ENCODE peak calls at places on chromosomes 6 and 20, in six cellular contexts. A is A549, L is sigmoid colon, M is HepG2, D is IMR-90, U is H54. F is an unnamed sample.

GRCh38 chr6:35736293-35736894 is 438 bp upstream of the ARMC12 start:
- DNase-seq in U (peak), L (peak), D (peak), A (peak), M (peak), F (peak)

GRCh38 chr6:83505376-83505775 is 7.0 kb upstream of the PRSS35 start:
- DNase-seq in L (no peak), A (no peak), U (no peak), D (no peak), M (no peak), F (no peak)

GRCh38 chr20:25699914-25700313 is 3.3 kb upstream of the ZNF337 start:
- DNase-seq in D (no peak), M (no peak), U (no peak), A (no peak), L (no peak), F (peak)

GRCh38 chr20:50874111-50874757 is 57.0 kb downstream of the ADNP start:
- DNase-seq in A (no peak), D (no peak), M (no peak), U (no peak), L (no peak), F (no peak)

GRCh38 chr20:51985013-51985415 is 182.7 kb upstream of the SALL4 start:
- DNase-seq in U (peak), L (no peak), D (peak), M (peak), A (peak), F (no peak)

GRCh38 chr6:25022140-25022553 is 86.4 kb upstream of the RIPOR2 start:
- DNase-seq in U (no peak), D (peak), L (no peak), M (no peak), A (no peak), F (no peak)

GRCh38 chr6:161406633-161407032 is 132.8 kb upstream of the AGPAT4 start:
- DNase-seq in L (no peak), M (no peak), A (no peak), D (peak), U (peak), F (no peak)

GRCh38 chr20:44326391-44327159 is 10.3 kb upstream of the R3HDML start:
- DNase-seq in A (no peak), M (no peak), D (no peak), U (no peak), L (no peak), F (no peak)

GRCh38 chr6:154056536-154056935 is 17.5 kb downstream of the OPRM1 start:
- DNase-seq in L (no peak), M (no peak), D (no peak), U (no peak), A (no peak), F (no peak)

GRCh38 chr20:23200914-23201313 is 114.8 kb upstream of the CD93 start:
- DNase-seq in M (peak), U (no peak), L (no peak), A (peak), D (peak), F (peak)

GRCh38 chr6:91970700-91971099 is 1383.8 kb upstream of the MAP3K7 start:
- DNase-seq in A (no peak), U (no peak), D (no peak), M (no peak), L (no peak), F (no peak)

GRCh38 chr20:709864-710761 is 34.5 kb upstream of the SCRT2 start:
- DNase-seq in U (no peak), A (no peak), L (peak), D (no peak), M (no peak), F (peak)

GRCh38 chr6:142400495-142400894 is 98.7 kb downstream of the ADGRG6 start:
- DNase-seq in L (no peak), U (no peak), M (no peak), A (no peak), D (peak), F (peak)

GRCh38 chr6:153215242-153215641 is 84.2 kb upstream of the RGS17 start:
- DNase-seq in D (no peak), L (no peak), U (no peak), M (no peak), A (no peak), F (no peak)

GRCh38 chr6:160238234-160238633 is 20.4 kb downstream of the SLC22A2 start:
- DNase-seq in M (no peak), D (no peak), L (no peak), A (no peak), U (no peak), F (no peak)

GRCh38 chr6:149717588-149718458 is at the start of gene LATS1:
- DNase-seq in D (peak), U (peak), M (peak), L (peak), A (peak), F (peak)
- TF ChIP-seq POLR2A in D (peak), U (peak), M (peak), L (peak), A (peak), F (peak)

GRCh38 chr20:62650551-62651284 is 8.4 kb downstream of the SLCO4A1 start:
- DNase-seq in D (no peak), A (no peak), M (no peak), L (no peak), U (no peak), F (no peak)

GRCh38 chr20:62647521-62648317 is 5.4 kb downstream of the SLCO4A1 start:
- DNase-seq in L (no peak), D (no peak), U (no peak), A (no peak), M (no peak), F (no peak)

GRCh38 chr20:62646851-62647520 is 4.7 kb downstream of the SLCO4A1 start:
- DNase-seq in D (no peak), U (no peak), M (no peak), L (no peak), A (no peak), F (no peak)

GRCh38 chr20:62649140-62649539 is 6.8 kb downstream of the SLCO4A1 start:
- DNase-seq in L (no peak), M (no peak), A (no peak), U (no peak), D (no peak), F (no peak)

GRCh38 chr20:62648318-62648995 is 6.2 kb downstream of the SLCO4A1 start:
- DNase-seq in A (no peak), L (no peak), U (no peak), D (no peak), M (no peak), F (no peak)
- TF ChIP-seq POLR2A in A (no peak), L (no peak), U (no peak), D (no peak), M (no peak), F (no peak)

GRCh38 chr6:4781967-4782537 is 5.8 kb downstream of the CDYL start:
- DNase-seq in D (no peak), M (no peak), U (no peak), A (no peak), L (no peak), F (no peak)
- TF ChIP-seq POLR2A in D (no peak), M (no peak), U (no peak), A (no peak), L (no peak), F (no peak)

GRCh38 chr6:32947552-32948465 is 5.1 kb downstream of the HLA-DMA start:
- DNase-seq in L (no peak), U (no peak), M (peak), D (peak), A (no peak), F (no peak)
- TF ChIP-seq POLR2A in L (no peak), U (no peak), M (no peak), D (no peak), A (no peak), F (no peak)

DNA sequence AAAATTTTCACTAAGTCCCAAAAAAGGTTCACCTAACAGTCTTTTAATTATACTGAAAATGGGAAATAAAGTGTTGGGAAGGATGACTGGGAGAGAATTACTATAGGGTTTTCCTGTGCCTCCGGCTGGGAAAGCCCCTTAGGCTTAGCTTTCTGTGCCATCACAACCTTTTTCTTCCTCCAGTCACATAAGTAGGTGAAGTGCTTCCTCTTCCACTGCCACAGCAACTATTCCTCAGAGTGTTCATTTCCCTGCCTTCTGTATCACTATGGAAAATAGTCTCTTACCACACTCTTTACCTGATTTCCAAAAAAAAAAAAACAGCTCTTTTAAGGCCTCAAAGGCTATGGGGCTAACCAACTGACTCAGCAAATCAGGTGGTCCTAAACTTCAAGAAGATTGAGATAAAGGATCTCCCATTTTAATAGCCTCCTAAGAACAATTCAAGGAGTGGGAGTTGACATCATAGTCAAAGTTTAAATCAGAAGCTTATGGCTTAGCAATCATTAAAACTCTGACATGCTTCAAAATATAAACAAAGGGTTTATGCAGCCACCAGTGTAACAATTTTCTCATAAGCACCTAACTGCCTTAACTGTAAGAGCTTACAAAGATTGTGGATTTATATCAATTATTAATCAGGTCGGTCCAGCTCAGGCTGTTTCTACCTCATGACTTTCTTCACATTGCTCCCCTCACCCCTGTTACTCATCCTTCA is 95.4 kb downstream of the RNGTT start:
- DNase-seq in L (no peak), A (peak), M (no peak), U (no peak), D (peak), F (no peak)
- TF ChIP-seq POLR2A in L (no peak), A (no peak), M (no peak), U (no peak), D (no peak), F (no peak)

GRCh38 chr20:41617931-41618806 is at the start of gene CHD6:
- DNase-seq in A (peak), M (peak), D (peak), U (peak), L (peak), F (peak)
- TF ChIP-seq POLR2A in A (no peak), M (peak), D (peak), U (no peak), L (no peak), F (peak)

GRCh38 chr6:109471105-109471810 is 11.8 kb downstream of the ZBTB24 start:
- DNase-seq in L (no peak), A (no peak), M (no peak), D (no peak), U (no peak), F (no peak)
- TF ChIP-seq POLR2A in L (no peak), A (no peak), M (no peak), D (no peak), U (no peak), F (no peak)

DNA sequence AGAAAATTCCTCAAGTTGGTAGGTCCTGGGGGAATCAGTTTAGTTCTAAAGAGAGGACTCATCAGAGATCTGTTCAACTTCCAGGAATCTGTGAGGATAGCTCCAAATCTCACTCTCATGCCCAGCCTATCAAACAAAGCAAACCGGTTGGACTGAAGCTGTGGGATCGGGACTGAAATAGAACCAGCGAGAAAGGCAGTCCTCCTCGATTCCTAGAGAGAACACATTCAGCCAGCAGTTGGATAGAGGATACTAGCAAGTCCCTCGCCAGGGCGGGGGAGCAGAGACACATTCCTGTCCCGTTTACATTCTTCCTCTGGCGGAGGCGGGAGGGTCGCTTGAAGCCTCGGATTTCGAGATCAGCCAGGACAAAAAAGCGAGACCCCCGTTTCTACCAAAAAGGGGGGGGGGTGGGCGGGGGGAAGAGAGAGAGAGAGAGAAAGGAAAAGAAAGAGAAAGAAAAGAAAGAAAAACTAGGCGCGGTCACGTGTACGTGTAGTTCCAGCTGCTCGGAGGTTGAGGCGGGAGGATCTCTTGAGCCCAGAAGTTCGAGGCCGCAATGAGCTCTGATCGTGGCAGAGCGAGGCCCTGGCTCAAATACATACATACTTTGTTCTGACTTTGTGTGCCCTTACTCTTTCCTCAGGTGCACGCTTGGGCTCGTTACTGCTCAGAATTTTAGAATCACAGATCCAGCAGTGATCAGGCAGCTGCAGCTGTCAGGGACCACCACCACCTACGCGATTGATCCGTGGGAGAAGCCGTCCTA is 19.5 kb downstream of the ZNF311 start:
- DNase-seq in L (peak), U (peak), D (peak), A (peak), M (peak), F (peak)
- TF ChIP-seq POLR2A in L (no peak), U (peak), D (peak), A (peak), M (peak), F (no peak)

GRCh38 chr6:166307981-166308768 is at the start of gene PRR18:
- DNase-seq in A (no peak), D (no peak), U (no peak), M (no peak), L (no peak), F (no peak)
- TF ChIP-seq POLR2A in A (no peak), D (no peak), U (no peak), M (no peak), L (no peak), F (no peak)